ENCODE peak calls at places on chromosomes 6 and 20, in four cellular contexts. X, U, D and Q are unnamed samples.

GRCh38 chr6:12355354-12355753 is 65.2 kb downstream of the EDN1 start:
- DNase-seq in X (no peak), U (no peak), D (no peak), Q (no peak)

GRCh38 chr6:76684881-76685280 is 612.4 kb upstream of the IMPG1 start:
- DNase-seq in X (no peak), U (no peak), D (peak), Q (no peak)

GRCh38 chr20:33667245-33668086 is 723 bp downstream of the ACTL10 start:
- DNase-seq in X (peak), U (peak), D (no peak), Q (peak)

GRCh38 chr6:78947962-78948361 is 80.6 kb downstream of the IRAK1BP1 start:
- DNase-seq in X (no peak), U (no peak), D (no peak), Q (no peak)

GRCh38 chr6:80676386-80676785 is 569.9 kb downstream of the BCKDHB start:
- DNase-seq in X (no peak), U (no peak), D (no peak), Q (no peak)

GRCh38 chr20:19934792-19935491 is 82.2 kb upstream of the NAA20 start:
- DNase-seq in X (no peak), U (peak), D (no peak), Q (peak)

GRCh38 chr6:52362443-52363221 is 681 bp downstream of the PAQR8 start:
- DNase-seq in X (peak), U (peak), D (peak), Q (peak)

GRCh38 chr6:80469977-80470376 is 363.5 kb downstream of the BCKDHB start:
- DNase-seq in X (no peak), U (no peak), D (no peak), Q (no peak)

GRCh38 chr20:63837475-63837874 is 6.4 kb upstream of the ZBTB46 start:
- DNase-seq in X (no peak), U (no peak), D (no peak), Q (no peak)

GRCh38 chr20:40323411-40323810 is 365.6 kb downstream of the MAFB start:
- DNase-seq in X (no peak), U (no peak), D (no peak), Q (no peak)

GRCh38 chr6:88120635-88121034 is 45.5 kb downstream of the CNR1 start:
- DNase-seq in X (no peak), U (no peak), D (no peak), Q (no peak)

GRCh38 chr6:84639396-84639795 is 125.0 kb downstream of the TBX18 start:
- DNase-seq in X (no peak), U (no peak), D (no peak), Q (no peak)

GRCh38 chr6:6741264-6741663 is 152.7 kb downstream of the LY86 start:
- DNase-seq in X (no peak), U (no peak), D (no peak), Q (no peak)

GRCh38 chr6:156617376-156617775 is 159.8 kb upstream of the ARID1B start:
- DNase-seq in X (peak), U (no peak), D (no peak), Q (no peak)

DNA sequence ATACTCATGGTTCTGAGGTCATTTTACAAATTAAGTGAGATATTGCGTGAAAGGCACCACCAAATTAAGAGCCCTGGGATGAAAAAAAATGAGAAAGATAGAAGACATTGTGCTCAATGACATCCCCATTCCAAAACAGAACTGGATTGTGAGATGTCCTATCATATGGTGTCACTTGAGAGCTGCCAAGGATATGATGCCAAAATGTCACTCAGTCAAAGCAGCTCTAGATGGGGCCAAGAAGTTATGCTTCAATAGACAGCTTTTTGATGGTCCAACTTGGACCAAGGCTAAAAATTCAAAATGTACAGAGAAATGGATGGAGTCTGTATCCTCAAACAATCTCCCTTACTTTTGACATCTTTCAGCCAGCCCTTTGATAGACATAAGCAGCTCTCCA is 180.8 kb downstream of the UST start:
- DNase-seq in X (no peak), U (no peak), D (no peak), Q (no peak)
- TF ChIP-seq CTCF in X (no peak), U (no peak), D (no peak), Q (no peak)

DNA sequence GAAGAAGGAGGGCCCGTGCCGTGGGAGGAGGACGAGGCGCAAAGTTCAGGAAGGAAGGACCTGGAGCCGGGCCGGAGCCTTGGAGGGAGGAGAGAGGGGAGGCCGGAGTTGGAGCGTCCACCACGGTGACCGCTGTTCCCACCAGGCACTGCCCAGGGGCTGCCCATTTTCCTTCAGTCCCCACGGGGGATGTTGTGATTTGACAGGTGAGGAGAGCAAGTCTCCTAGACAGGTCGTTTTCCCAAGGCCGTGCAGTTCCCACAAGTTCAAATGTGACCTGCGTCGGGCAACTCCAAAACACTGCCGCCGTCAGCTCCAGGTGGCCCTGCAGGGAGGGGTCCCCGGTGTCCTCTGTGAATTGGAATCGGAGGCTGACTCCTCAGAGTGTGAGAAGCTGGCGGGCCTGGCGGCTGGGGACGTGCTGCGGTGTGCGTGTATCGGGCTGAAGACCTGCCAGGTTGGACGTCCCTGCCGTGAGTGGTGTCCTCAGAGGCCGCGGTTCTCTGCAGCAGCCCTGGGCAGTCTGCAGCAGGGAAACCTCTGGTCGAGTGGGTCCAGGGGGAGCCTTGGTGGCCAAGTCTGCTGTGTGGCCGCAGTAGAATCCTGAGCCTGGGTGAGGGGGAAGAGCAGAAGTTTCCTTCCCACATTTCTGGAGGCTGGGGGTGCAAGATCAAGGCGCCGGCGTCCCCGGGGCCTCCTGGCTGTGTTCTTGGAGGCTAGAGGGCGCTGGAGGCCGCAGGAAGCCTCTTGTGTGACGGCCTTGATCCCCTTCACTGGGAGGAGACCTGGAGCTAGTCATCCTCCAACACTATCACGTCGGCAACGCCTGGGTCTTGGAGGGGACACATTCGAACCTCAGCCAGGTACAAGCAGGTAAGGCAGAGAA is 115.0 kb upstream of the FRMD1 start:
- DNase-seq in X (peak), U (no peak), D (peak), Q (peak)
- TF ChIP-seq CTCF in X (peak), U (peak), D (peak), Q (no peak)

DNA sequence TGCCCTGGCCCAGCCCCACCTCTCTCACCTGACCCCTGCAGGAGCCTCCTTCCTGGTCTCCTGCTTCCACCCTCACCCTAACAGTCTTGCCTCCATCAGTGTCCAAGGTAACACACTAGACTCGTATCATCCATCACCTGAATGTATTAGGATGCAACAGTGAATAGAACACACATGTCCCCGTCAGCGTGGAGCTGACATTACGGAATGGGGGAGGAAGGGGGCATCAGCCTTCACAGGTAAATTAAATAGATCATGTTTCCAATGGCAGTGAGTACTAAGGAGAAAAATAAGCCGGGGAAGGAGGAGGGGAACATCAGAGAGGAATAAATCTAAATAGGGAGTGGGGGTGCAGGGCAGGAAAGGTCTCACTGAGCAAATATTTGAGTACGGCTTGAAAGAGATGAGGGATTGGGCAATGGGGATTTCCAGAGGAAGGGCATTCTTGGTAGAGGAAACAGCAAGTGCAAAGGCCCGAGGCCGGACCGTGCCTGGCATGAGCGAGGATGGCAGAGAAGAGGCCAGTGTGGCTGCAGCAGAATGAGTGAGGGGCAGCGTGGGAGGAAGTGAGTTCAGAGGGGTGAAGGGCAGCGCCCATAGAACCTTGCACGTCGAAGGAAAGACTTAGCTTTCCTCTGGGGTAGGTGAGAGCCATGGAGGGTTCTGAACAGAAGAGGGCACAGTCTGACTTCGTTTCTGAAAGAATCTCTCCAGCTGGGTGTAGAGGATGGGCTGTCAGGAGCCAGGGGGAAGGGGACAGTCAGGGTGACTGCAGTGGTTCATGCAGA is 110.1 kb upstream of the PTPN1 start:
- DNase-seq in X (no peak), U (no peak), D (no peak), Q (no peak)
- TF ChIP-seq CTCF in X (peak), U (no peak), D (peak), Q (no peak)

GRCh38 chr6:104859225-104860146 is at the start of gene HACE1:
- DNase-seq in X (peak), U (peak), D (peak), Q (peak)
- TF ChIP-seq CTCF in X (no peak), U (no peak), D (no peak), Q (no peak)